ENCODE peak calls at places on chromosomes 13 and 19, in seven cellular contexts. P is A549, Q is suprapubic skin, N is PC-3, S is IMR-90, W is cardiac fibroblast, I is astrocyte of the spinal cord. D is an unnamed sample.

GRCh38 chr19:8451377-8451776 is 6.6 kb downstream of the HNRNPM start:
- DNase-seq in P (no peak), I (no peak), N (no peak), S (no peak), Q (no peak), W (no peak), D (no peak)

GRCh38 chr13:33285420-33286124 is at the start of gene STARD13:
- DNase-seq in N (peak), I (peak), S (peak), W (peak), Q (peak), P (peak), D (peak)

GRCh38 chr13:105702441-105702840 is 833.0 kb downstream of the EFNB2 start:
- DNase-seq in W (no peak), N (no peak), P (no peak), I (no peak), Q (no peak), S (no peak), D (no peak)

GRCh38 chr13:83577183-83577582 is 305.1 kb downstream of the SLITRK1 start:
- DNase-seq in N (no peak), P (no peak), W (no peak), I (no peak), Q (no peak), S (no peak), D (no peak)

GRCh38 chr19:16834747-16835146 is 5.5 kb downstream of the SIN3B start:
- DNase-seq in W (no peak), P (no peak), N (peak), S (peak), I (peak), Q (no peak), D (no peak)

GRCh38 chr19:51777570-51778460 is 16.8 kb downstream of the FPR2 start:
- DNase-seq in W (peak), S (peak), N (peak), Q (peak), P (peak), I (peak), D (peak)

GRCh38 chr13:24511019-24511823 is 1.4 kb downstream of the PARP4 start:
- DNase-seq in Q (no peak), N (peak), P (peak), S (peak), W (peak), I (peak), D (peak)

GRCh38 chr19:17830567-17831418 is 9.5 kb upstream of the INSL3 start:
- DNase-seq in P (peak), I (peak), N (peak), S (peak), Q (peak), W (peak), D (peak)

GRCh38 chr13:98144501-98145350 is 1.8 kb downstream of the FARP1 start:
- DNase-seq in P (no peak), N (peak), W (peak), S (peak), Q (no peak), I (peak), D (peak)

GRCh38 chr13:99087954-99088491 is 110.2 kb upstream of the DOCK9 start:
- DNase-seq in I (no peak), S (no peak), W (no peak), Q (no peak), N (peak), P (peak), D (no peak)

GRCh38 chr19:38224014-38224862 is at the start of gene DPF1:
- DNase-seq in Q (no peak), W (peak), S (peak), I (peak), P (peak), N (peak), D (peak)
- TF ChIP-seq CTCF in Q (no peak), W (peak), S (peak), I (peak), P (peak), N (peak), D (peak)

DNA sequence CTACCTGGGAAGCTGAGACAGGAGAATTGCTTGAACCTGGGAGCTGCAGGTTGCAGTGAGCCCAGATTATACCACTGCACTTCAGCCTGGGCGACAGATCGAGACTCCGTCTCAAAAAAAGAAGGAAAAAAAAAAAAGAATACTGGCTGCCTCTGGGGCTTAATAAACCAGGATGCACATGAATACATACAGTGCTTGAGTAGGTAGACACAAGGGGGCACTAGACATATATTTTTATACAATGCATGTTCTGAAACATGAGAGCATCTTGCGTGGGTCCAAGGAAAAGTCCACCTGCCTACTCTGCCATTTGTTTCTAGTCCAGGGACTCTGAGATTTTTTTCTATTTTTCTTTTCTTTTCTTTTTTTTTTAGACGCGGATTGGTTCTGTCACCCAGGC is 31.2 kb downstream of the KEAP1 start:
- DNase-seq in Q (no peak), S (peak), N (peak), P (peak), W (peak), I (peak), D (peak)
- TF ChIP-seq CTCF in Q (no peak), S (peak), N (peak), P (peak), W (peak), I (peak), D (peak)

GRCh38 chr13:94710881-94711560 is 1.3 kb downstream of the SOX21 start:
- DNase-seq in P (peak), Q (peak), I (peak), W (peak), S (no peak), N (peak), D (no peak)
- TF ChIP-seq CTCF in P (peak), Q (peak), I (no peak), W (no peak), S (peak), N (peak), D (peak)

GRCh38 chr19:21328402-21328801 is 808 bp downstream of the ZNF708 start:
- DNase-seq in I (no peak), N (no peak), W (no peak), Q (no peak), S (no peak), P (no peak), D (no peak)

GRCh38 chr19:21326169-21326568 is 3.0 kb downstream of the ZNF708 start:
- DNase-seq in N (no peak), S (no peak), Q (no peak), P (no peak), W (no peak), I (no peak), D (no peak)

GRCh38 chr19:21328885-21329605 is at the start of gene ZNF708:
- DNase-seq in S (peak), N (peak), P (peak), Q (peak), I (peak), W (peak), D (peak)
- TF ChIP-seq CTCF in S (no peak), N (no peak), P (no peak), Q (no peak), I (no peak), W (no peak), D (no peak)

GRCh38 chr13:77016888-77017623 is 9.9 kb downstream of the FBXL3 start:
- DNase-seq in P (no peak), N (no peak), S (no peak), W (no peak), I (no peak), Q (no peak), D (no peak)
- TF ChIP-seq CTCF in P (peak), N (peak), S (no peak), W (no peak), I (no peak), Q (no peak), D (peak)

D was measured in HFFc6.